ENCODE peak calls at places on chromosomes 7 and 10, in six cellular contexts. N is cardiac muscle cell, G is endodermal cell, J is heart left ventricle, D is HL-60, S is HCT116. B is an unnamed sample.

GRCh38 chr7:141587304-141587703 is 36.1 kb downstream of the AGK start:
- DNase-seq in N (no peak), G (peak), J (no peak), D (no peak), S (no peak), B (no peak)

GRCh38 chr7:105270117-105270516 is 118.6 kb downstream of the SRPK2 start:
- DNase-seq in N (no peak), G (peak), J (no peak), D (no peak), S (no peak), B (no peak)

GRCh38 chr10:16765532-16766365 is 51.5 kb downstream of the RSU1 start:
- DNase-seq in N (no peak), G (peak), J (no peak), D (no peak), S (no peak), B (no peak)

GRCh38 chr10:612696-613095 is 76.8 kb downstream of the DIP2C start:
- DNase-seq in N (no peak), G (no peak), J (no peak), D (no peak), S (no peak), B (no peak)

GRCh38 chr10:36602374-36602773 is 523.0 kb upstream of the ANKRD30A start:
- DNase-seq in N (no peak), G (no peak), J (no peak), D (no peak), S (no peak), B (peak)

GRCh38 chr10:77296534-77297369 is 340.9 kb downstream of the KCNMA1 start:
- DNase-seq in N (no peak), G (no peak), J (no peak), D (no peak), S (no peak), B (no peak)

GRCh38 chr10:121710207-121710606 is 112.0 kb upstream of the FGFR2 start:
- DNase-seq in N (no peak), G (no peak), J (no peak), D (no peak), S (no peak), B (no peak)

GRCh38 chr10:117865945-117866344 is 180.8 kb downstream of the RAB11FIP2 start:
- DNase-seq in N (no peak), G (no peak), J (no peak), D (no peak), S (no peak), B (no peak)

GRCh38 chr10:89151857-89152256 is 55.3 kb downstream of the CH25H start:
- DNase-seq in N (no peak), G (no peak), J (no peak), D (no peak), S (no peak), B (peak)

GRCh38 chr7:125555921-125556320 is 626.3 kb upstream of the POT1 start:
- DNase-seq in N (peak), G (peak), J (no peak), D (no peak), S (no peak), B (no peak)

GRCh38 chr10:72736881-72737280 is 44.9 kb downstream of the MCU start:
- DNase-seq in N (no peak), G (no peak), J (no peak), D (no peak), S (no peak), B (no peak)

GRCh38 chr7:132683967-132684690 is 107.9 kb upstream of the PLXNA4 start:
- DNase-seq in N (no peak), G (no peak), J (no peak), D (no peak), S (no peak), B (no peak)

GRCh38 chr7:16711730-16712129 is 41.8 kb upstream of the TSPAN13 start:
- DNase-seq in N (no peak), G (no peak), J (no peak), D (no peak), S (no peak), B (peak)

GRCh38 chr7:491958-492713 is 27.5 kb downstream of the PDGFA start:
- DNase-seq in N (no peak), G (no peak), J (no peak), D (no peak), S (no peak), B (no peak)

GRCh38 chr10:32961892-32962369 is 3.9 kb upstream of the ITGB1 start:
- DNase-seq in N (peak), G (no peak), J (no peak), D (no peak), S (peak), B (no peak)

GRCh38 chr10:48684792-48685651 is at the start of gene WDFY4:
- DNase-seq in N (no peak), G (no peak), J (no peak), D (peak), S (no peak), B (no peak)

GRCh38 chr7:105830405-105831218 is 45.8 kb downstream of the ATXN7L1 start:
- DNase-seq in N (no peak), G (no peak), J (no peak), D (no peak), S (peak), B (peak)

GRCh38 chr7:30459591-30460245 is 18.9 kb downstream of the NOD1 start:
- DNase-seq in N (no peak), G (no peak), J (no peak), D (no peak), S (no peak), B (peak)

GRCh38 chr10:109676703-109677102 is 246.6 kb downstream of the XPNPEP1 start:
- DNase-seq in N (no peak), G (no peak), J (no peak), D (no peak), S (no peak), B (no peak)

GRCh38 chr10:776772-777171 is 87.3 kb upstream of the DIP2C start:
- DNase-seq in N (no peak), G (no peak), J (no peak), D (no peak), S (no peak), B (no peak)

GRCh38 chr7:18647602-18648001 is 152.1 kb downstream of the HDAC9 start:
- DNase-seq in N (no peak), G (no peak), J (no peak), D (no peak), S (no peak), B (no peak)

GRCh38 chr7:16393862-16394422 is 27.4 kb downstream of the CRPPA start:
- DNase-seq in N (no peak), G (no peak), J (no peak), D (no peak), S (no peak), B (no peak)

GRCh38 chr7:56219017-56219416 is 102.8 kb upstream of the NUPR2 start:
- DNase-seq in N (no peak), G (no peak), J (no peak), D (no peak), S (no peak), B (no peak)

GRCh38 chr7:30163231-30163894 is 28.6 kb downstream of the MTURN start:
- DNase-seq in N (peak), G (no peak), J (peak), D (peak), S (no peak), B (no peak)

GRCh38 chr7:36821617-36822016 is 97.3 kb upstream of the AOAH start:
- DNase-seq in N (no peak), G (no peak), J (no peak), D (no peak), S (no peak), B (no peak)

GRCh38 chr7:36814311-36814710 is 90.0 kb upstream of the AOAH start:
- DNase-seq in N (no peak), G (no peak), J (no peak), D (no peak), S (no peak), B (no peak)

GRCh38 chr7:36820527-36821170 is 96.4 kb upstream of the AOAH start:
- DNase-seq in N (no peak), G (no peak), J (no peak), D (no peak), S (no peak), B (no peak)

GRCh38 chr7:36823353-36823752 is 99.1 kb upstream of the AOAH start:
- DNase-seq in N (no peak), G (no peak), J (no peak), D (no peak), S (no peak), B (no peak)

GRCh38 chr7:36819639-36820038 is 95.3 kb upstream of the AOAH start:
- DNase-seq in N (no peak), G (no peak), J (no peak), D (no peak), S (no peak), B (no peak)
- H3K4me3 ChIP-seq in N (no peak), G (no peak), J (no peak), D (no peak), S (no peak), B (no peak)

GRCh38 chr7:50112250-50112649 is 19.2 kb upstream of the ZPBP start:
- DNase-seq in N (no peak), G (no peak), J (no peak), D (no peak), S (no peak), B (no peak)
- TF ChIP-seq CTCF in N (no peak), G (no peak), J (no peak), D (no peak), S (no peak), B (no peak)

DNA sequence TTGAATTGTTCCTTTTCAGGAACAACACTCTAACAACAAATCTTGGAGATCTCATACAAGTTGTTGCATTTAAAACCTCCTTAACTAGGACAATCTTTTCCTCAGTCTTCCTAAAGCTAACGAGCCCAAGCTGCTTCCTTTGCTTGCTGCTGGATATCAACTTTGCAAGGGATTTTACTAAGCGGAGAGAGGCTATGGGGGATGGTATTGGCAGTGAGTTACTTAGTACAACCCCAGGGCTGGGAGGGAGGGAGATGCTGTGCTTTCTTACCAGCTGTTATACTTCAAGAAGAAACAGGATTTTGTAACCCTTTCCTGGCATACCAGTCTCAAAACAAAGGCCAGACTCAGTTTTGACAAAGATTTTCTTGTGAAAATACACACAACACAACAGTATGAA is 19.5 kb upstream of the COL1A2 start:
- DNase-seq in N (peak), G (peak), J (peak), D (no peak), S (no peak), B (peak)
- H3K4me3 ChIP-seq in N (no peak), G (peak), J (peak), D (no peak), S (no peak), B (peak)

DNA sequence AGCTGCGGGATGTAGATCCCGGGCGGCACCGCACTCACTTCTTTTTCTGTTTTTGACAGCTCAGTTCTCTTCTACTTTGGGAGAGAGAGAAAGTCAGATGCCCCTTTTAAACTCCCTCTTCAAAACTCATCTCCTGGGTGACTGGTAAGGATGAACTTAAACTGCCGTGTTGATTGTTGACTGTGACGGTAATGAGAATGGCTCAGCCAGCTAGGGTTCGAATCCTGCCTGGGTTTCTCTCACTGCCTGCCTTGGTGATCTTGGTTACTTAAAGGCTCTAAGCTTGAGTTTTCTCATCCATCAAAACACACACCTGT is 684 bp downstream of the CCDC126 start:
- DNase-seq in N (no peak), G (no peak), J (no peak), D (no peak), S (no peak), B (no peak)
- TF ChIP-seq CTCF in N (no peak), G (no peak), J (no peak), D (no peak), S (no peak), B (no peak)

GRCh38 chr7:101465576-101466196 is 103.0 kb downstream of the COL26A1 start:
- DNase-seq in N (no peak), G (no peak), J (no peak), D (no peak), S (no peak), B (no peak)
- H3K4me3 ChIP-seq in N (no peak), G (no peak), J (no peak), D (no peak), S (no peak), B (no peak)

GRCh38 chr10:119545310-119545709 is 2.8 kb upstream of the RGS10 start:
- DNase-seq in N (no peak), G (no peak), J (no peak), D (no peak), S (no peak), B (no peak)

GRCh38 chr10:119541459-119542356 is 811 bp downstream of the RGS10 start:
- DNase-seq in N (no peak), G (peak), J (peak), D (no peak), S (no peak), B (no peak)

GRCh38 chr10:119542357-119542989 is at the start of gene RGS10:
- DNase-seq in N (peak), G (peak), J (peak), D (peak), S (peak), B (no peak)

GRCh38 chr10:119543814-119544642 is 1.5 kb upstream of the RGS10 start:
- DNase-seq in N (no peak), G (peak), J (no peak), D (no peak), S (no peak), B (no peak)

DNA sequence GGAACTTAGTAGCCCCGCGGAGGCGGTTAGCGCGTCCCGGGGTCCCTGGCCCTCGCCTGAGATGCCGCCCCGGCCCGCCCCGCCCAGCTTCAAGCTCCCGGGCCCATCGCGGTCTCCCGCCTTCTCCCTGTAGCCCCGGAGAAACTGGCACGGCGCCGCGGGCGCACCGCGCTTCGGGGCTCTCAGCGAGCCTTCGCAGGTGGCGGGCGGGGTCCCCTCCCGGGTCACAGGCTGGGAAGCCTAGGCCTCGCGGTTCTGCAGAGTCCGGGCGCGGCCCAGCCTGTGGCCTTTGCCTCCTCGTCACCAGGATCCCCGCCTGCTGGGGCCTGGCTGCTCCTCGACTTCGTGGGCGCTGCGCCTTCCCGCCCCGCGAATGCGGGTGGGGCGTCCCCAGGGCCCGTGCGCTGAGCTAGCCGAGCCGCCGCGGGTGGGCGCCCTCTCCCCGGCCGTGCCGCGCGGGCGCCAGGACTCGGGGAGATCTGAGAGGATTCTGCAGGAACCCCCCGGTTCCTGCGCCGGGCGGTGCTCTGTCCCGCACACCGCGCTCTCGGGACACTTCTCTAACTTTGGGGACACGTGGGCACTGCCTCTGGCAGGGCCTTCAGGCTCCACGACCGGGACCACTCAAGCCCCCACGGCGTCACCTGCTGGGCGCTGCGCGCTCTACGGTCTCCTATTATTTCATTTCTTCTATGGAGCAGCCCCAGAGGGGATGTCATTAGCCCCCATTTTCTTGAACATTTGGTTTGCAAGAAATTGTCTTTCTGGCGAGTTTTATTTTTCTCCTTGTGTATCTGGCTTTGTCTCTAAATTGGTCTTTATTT is 683 bp upstream of the RGS10 start:
- DNase-seq in N (peak), G (no peak), J (peak), D (peak), S (no peak), B (no peak)
- TF ChIP-seq CTCF in N (peak), G (peak), J (peak), D (peak), S (peak), B (peak)

GRCh38 chr10:54318470-54318869 is 482.6 kb downstream of the PCDH15 start:
- DNase-seq in N (no peak), G (no peak), J (no peak), D (no peak), S (no peak), B (no peak)
- H3K4me3 ChIP-seq in N (no peak), G (no peak), J (no peak), D (no peak), S (no peak), B (no peak)